ENCODE peak calls at places on chromosomes 6 and 20, in nine cellular contexts. One of them, this sample, is unnamed.

GRCh38 chr20:58754584-58754983 is 62.0 kb downstream of the NPEPL1 start:
- DNase-seq in esophagus muscularis mucosa: peak
- DNase-seq in GM23338: no peak
- DNase-seq in GM12892: no peak
- DNase-seq in spleen: no peak
- DNase-seq in stomach: no peak
- DNase-seq in endothelial cell of umbilical vein: no peak
- DNase-seq in Panc1: no peak
- DNase-seq in breast epithelium: no peak
- DNase-seq in this sample: no peak

GRCh38 chr20:61896058-61896961 is 169.4 kb downstream of the TAF4 start:
- DNase-seq in GM12892: peak
- DNase-seq in spleen: peak
- DNase-seq in breast epithelium: no peak
- DNase-seq in endothelial cell of umbilical vein: peak
- DNase-seq in stomach: peak
- DNase-seq in Panc1: peak
- DNase-seq in GM23338: peak
- DNase-seq in esophagus muscularis mucosa: no peak
- DNase-seq in this sample: peak

GRCh38 chr20:53547664-53548239 is 45.9 kb downstream of the ZNF217 start:
- DNase-seq in endothelial cell of umbilical vein: peak
- DNase-seq in spleen: no peak
- DNase-seq in GM23338: peak
- DNase-seq in Panc1: peak
- DNase-seq in breast epithelium: no peak
- DNase-seq in esophagus muscularis mucosa: no peak
- DNase-seq in stomach: peak
- DNase-seq in GM12892: peak
- DNase-seq in this sample: peak

GRCh38 chr20:59010995-59011873 is 4.2 kb upstream of the CTSZ start:
- DNase-seq in stomach: peak
- DNase-seq in esophagus muscularis mucosa: no peak
- DNase-seq in endothelial cell of umbilical vein: peak
- DNase-seq in Panc1: no peak
- DNase-seq in GM12892: no peak
- DNase-seq in breast epithelium: peak
- DNase-seq in spleen: no peak
- DNase-seq in GM23338: peak
- DNase-seq in this sample: no peak

GRCh38 chr20:16261733-16262277 is 311.4 kb downstream of the KIF16B start:
- DNase-seq in GM23338: no peak
- DNase-seq in spleen: no peak
- DNase-seq in esophagus muscularis mucosa: no peak
- DNase-seq in endothelial cell of umbilical vein: no peak
- DNase-seq in breast epithelium: no peak
- DNase-seq in Panc1: no peak
- DNase-seq in GM12892: no peak
- DNase-seq in stomach: no peak
- DNase-seq in this sample: no peak

GRCh38 chr20:4532772-4533171 is 188.9 kb upstream of the PRND start:
- DNase-seq in stomach: no peak
- DNase-seq in spleen: no peak
- DNase-seq in Panc1: no peak
- DNase-seq in breast epithelium: no peak
- DNase-seq in esophagus muscularis mucosa: no peak
- DNase-seq in GM23338: no peak
- DNase-seq in endothelial cell of umbilical vein: no peak
- DNase-seq in GM12892: no peak
- DNase-seq in this sample: no peak

GRCh38 chr6:105593805-105594231 is 190.9 kb upstream of the PREP start:
- DNase-seq in stomach: no peak
- DNase-seq in breast epithelium: no peak
- DNase-seq in endothelial cell of umbilical vein: no peak
- DNase-seq in Panc1: no peak
- DNase-seq in GM12892: no peak
- DNase-seq in esophagus muscularis mucosa: no peak
- DNase-seq in GM23338: no peak
- DNase-seq in spleen: no peak
- DNase-seq in this sample: no peak

GRCh38 chr6:35259946-35260626 is 551 bp downstream of the ZNF76 start:
- DNase-seq in endothelial cell of umbilical vein: no peak
- DNase-seq in stomach: peak
- DNase-seq in spleen: no peak
- DNase-seq in esophagus muscularis mucosa: peak
- DNase-seq in GM23338: peak
- DNase-seq in GM12892: peak
- DNase-seq in breast epithelium: peak
- DNase-seq in Panc1: no peak
- DNase-seq in this sample: peak

GRCh38 chr20:50146214-50146613 is 7.3 kb downstream of the PEDS1 start:
- DNase-seq in stomach: no peak
- DNase-seq in Panc1: no peak
- DNase-seq in breast epithelium: no peak
- DNase-seq in esophagus muscularis mucosa: no peak
- DNase-seq in GM12892: no peak
- DNase-seq in GM23338: no peak
- DNase-seq in spleen: no peak
- DNase-seq in endothelial cell of umbilical vein: no peak
- DNase-seq in this sample: no peak

GRCh38 chr6:125781307-125781868 is 9.4 kb upstream of the NCOA7 start:
- DNase-seq in GM12892: no peak
- DNase-seq in stomach: peak
- DNase-seq in spleen: peak
- DNase-seq in Panc1: no peak
- DNase-seq in GM23338: peak
- DNase-seq in breast epithelium: no peak
- DNase-seq in endothelial cell of umbilical vein: no peak
- DNase-seq in esophagus muscularis mucosa: no peak
- DNase-seq in this sample: no peak

GRCh38 chr6:121510568-121511177 is 75.2 kb downstream of the GJA1 start:
- DNase-seq in GM23338: no peak
- DNase-seq in stomach: no peak
- DNase-seq in spleen: no peak
- DNase-seq in GM12892: no peak
- DNase-seq in endothelial cell of umbilical vein: peak
- DNase-seq in esophagus muscularis mucosa: no peak
- DNase-seq in breast epithelium: no peak
- DNase-seq in Panc1: peak
- DNase-seq in this sample: no peak

GRCh38 chr6:108782231-108783041 is 65.8 kb upstream of the ARMC2 start:
- DNase-seq in GM12892: peak
- DNase-seq in stomach: peak
- DNase-seq in breast epithelium: peak
- DNase-seq in spleen: peak
- DNase-seq in Panc1: peak
- DNase-seq in GM23338: peak
- DNase-seq in esophagus muscularis mucosa: peak
- DNase-seq in endothelial cell of umbilical vein: peak
- DNase-seq in this sample: peak

GRCh38 chr6:44373051-44373450 is 14.5 kb upstream of the CDC5L start:
- DNase-seq in stomach: no peak
- DNase-seq in GM23338: no peak
- DNase-seq in esophagus muscularis mucosa: no peak
- DNase-seq in Panc1: no peak
- DNase-seq in GM12892: no peak
- DNase-seq in breast epithelium: no peak
- DNase-seq in spleen: no peak
- DNase-seq in endothelial cell of umbilical vein: no peak
- DNase-seq in this sample: no peak

GRCh38 chr6:135475292-135475886 is 22.2 kb downstream of the AHI1 start:
- DNase-seq in breast epithelium: no peak
- DNase-seq in endothelial cell of umbilical vein: no peak
- DNase-seq in stomach: no peak
- DNase-seq in esophagus muscularis mucosa: no peak
- DNase-seq in Panc1: no peak
- DNase-seq in GM12892: no peak
- DNase-seq in GM23338: no peak
- DNase-seq in spleen: no peak
- DNase-seq in this sample: no peak

GRCh38 chr6:170039156-170040114 is 251.4 kb downstream of the DLL1 start:
- DNase-seq in endothelial cell of umbilical vein: no peak
- DNase-seq in GM12892: no peak
- DNase-seq in spleen: peak
- DNase-seq in breast epithelium: no peak
- DNase-seq in Panc1: no peak
- DNase-seq in GM23338: no peak
- DNase-seq in esophagus muscularis mucosa: no peak
- DNase-seq in stomach: no peak
- DNase-seq in this sample: no peak

GRCh38 chr6:160192840-160193239 is 65.8 kb downstream of the SLC22A2 start:
- DNase-seq in stomach: no peak
- DNase-seq in GM12892: no peak
- DNase-seq in esophagus muscularis mucosa: no peak
- DNase-seq in GM23338: no peak
- DNase-seq in endothelial cell of umbilical vein: no peak
- DNase-seq in spleen: no peak
- DNase-seq in breast epithelium: no peak
- DNase-seq in Panc1: no peak
- DNase-seq in this sample: no peak
- TF ChIP-seq POLR2AphosphoS5 in stomach: no peak
- TF ChIP-seq POLR2AphosphoS5 in GM12892: no peak
- TF ChIP-seq POLR2AphosphoS5 in esophagus muscularis mucosa: no peak
- TF ChIP-seq POLR2AphosphoS5 in GM23338: no peak
- TF ChIP-seq POLR2AphosphoS5 in endothelial cell of umbilical vein: no peak
- TF ChIP-seq POLR2AphosphoS5 in spleen: no peak
- TF ChIP-seq POLR2AphosphoS5 in breast epithelium: no peak
- TF ChIP-seq POLR2AphosphoS5 in Panc1: no peak
- TF ChIP-seq POLR2AphosphoS5 in this sample: no peak

DNA sequence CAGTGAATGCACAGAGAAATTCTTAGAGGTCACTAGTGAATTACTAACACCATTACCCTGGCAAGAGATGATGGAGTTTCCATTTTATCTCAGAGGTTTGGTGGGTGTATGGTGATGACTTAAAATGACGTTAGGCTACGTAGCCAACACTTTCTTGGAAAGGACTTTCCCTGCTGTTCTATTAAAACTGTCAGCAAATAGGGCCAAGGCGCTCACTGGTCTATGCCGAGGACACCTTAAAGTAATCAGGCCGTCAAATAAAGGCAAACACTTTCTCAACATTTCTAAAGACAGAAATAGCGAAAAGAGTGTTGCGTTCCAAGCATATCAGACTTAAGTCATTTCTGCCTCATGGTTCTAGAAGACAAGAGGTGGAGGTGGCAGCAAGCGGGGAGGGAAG is 160.8 kb downstream of the GMPR start:
- DNase-seq in breast epithelium: no peak
- DNase-seq in spleen: no peak
- DNase-seq in endothelial cell of umbilical vein: no peak
- DNase-seq in Panc1: no peak
- DNase-seq in esophagus muscularis mucosa: no peak
- DNase-seq in GM23338: no peak
- DNase-seq in GM12892: no peak
- DNase-seq in stomach: no peak
- DNase-seq in this sample: no peak
- TF ChIP-seq POLR2AphosphoS5 in breast epithelium: no peak
- TF ChIP-seq POLR2AphosphoS5 in spleen: no peak
- TF ChIP-seq POLR2AphosphoS5 in endothelial cell of umbilical vein: no peak
- TF ChIP-seq POLR2AphosphoS5 in Panc1: no peak
- TF ChIP-seq POLR2AphosphoS5 in esophagus muscularis mucosa: peak
- TF ChIP-seq POLR2AphosphoS5 in GM23338: no peak
- TF ChIP-seq POLR2AphosphoS5 in GM12892: no peak
- TF ChIP-seq POLR2AphosphoS5 in stomach: no peak
- TF ChIP-seq POLR2AphosphoS5 in this sample: no peak

DNA sequence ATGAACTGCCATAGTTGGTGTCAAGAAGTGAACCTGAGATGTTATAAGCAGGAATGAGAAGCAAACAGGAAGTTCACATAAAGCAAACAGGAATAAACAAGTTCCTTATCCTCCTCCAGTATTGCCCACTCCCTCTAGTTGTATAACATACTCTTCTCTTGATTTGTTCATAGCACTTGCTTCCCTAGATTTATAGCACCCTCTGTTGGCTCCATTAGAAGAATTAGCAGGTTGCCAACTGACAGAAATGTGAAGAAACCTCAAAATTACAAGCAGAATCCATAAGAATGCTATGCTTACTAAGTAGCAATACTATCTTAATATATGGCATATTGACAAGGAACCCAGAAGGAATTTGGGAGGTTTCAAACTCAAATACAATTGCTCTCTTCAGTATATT is 195.4 kb downstream of the TBX18 start:
- DNase-seq in breast epithelium: no peak
- DNase-seq in endothelial cell of umbilical vein: peak
- DNase-seq in GM23338: peak
- DNase-seq in stomach: no peak
- DNase-seq in spleen: no peak
- DNase-seq in GM12892: no peak
- DNase-seq in esophagus muscularis mucosa: no peak
- DNase-seq in Panc1: no peak
- DNase-seq in this sample: no peak
- TF ChIP-seq POLR2AphosphoS5 in breast epithelium: no peak
- TF ChIP-seq POLR2AphosphoS5 in endothelial cell of umbilical vein: no peak
- TF ChIP-seq POLR2AphosphoS5 in GM23338: no peak
- TF ChIP-seq POLR2AphosphoS5 in stomach: no peak
- TF ChIP-seq POLR2AphosphoS5 in spleen: no peak
- TF ChIP-seq POLR2AphosphoS5 in GM12892: no peak
- TF ChIP-seq POLR2AphosphoS5 in esophagus muscularis mucosa: no peak
- TF ChIP-seq POLR2AphosphoS5 in Panc1: no peak
- TF ChIP-seq POLR2AphosphoS5 in this sample: no peak

GRCh38 chr6:45483501-45483900 is 105.8 kb upstream of the SUPT3H start:
- DNase-seq in GM23338: no peak
- DNase-seq in spleen: no peak
- DNase-seq in GM12892: no peak
- DNase-seq in esophagus muscularis mucosa: no peak
- DNase-seq in breast epithelium: no peak
- DNase-seq in Panc1: no peak
- DNase-seq in stomach: no peak
- DNase-seq in endothelial cell of umbilical vein: no peak
- DNase-seq in this sample: no peak

GRCh38 chr6:45479834-45480696 is 102.3 kb upstream of the SUPT3H start:
- DNase-seq in spleen: no peak
- DNase-seq in Panc1: no peak
- DNase-seq in GM12892: no peak
- DNase-seq in breast epithelium: no peak
- DNase-seq in GM23338: no peak
- DNase-seq in stomach: no peak
- DNase-seq in esophagus muscularis mucosa: no peak
- DNase-seq in endothelial cell of umbilical vein: peak
- DNase-seq in this sample: no peak

GRCh38 chr6:45486739-45487138 is 109.0 kb upstream of the SUPT3H start:
- DNase-seq in breast epithelium: no peak
- DNase-seq in Panc1: no peak
- DNase-seq in endothelial cell of umbilical vein: no peak
- DNase-seq in GM12892: no peak
- DNase-seq in spleen: no peak
- DNase-seq in GM23338: no peak
- DNase-seq in esophagus muscularis mucosa: no peak
- DNase-seq in stomach: no peak
- DNase-seq in this sample: no peak

GRCh38 chr6:45480697-45481415 is 103.1 kb upstream of the SUPT3H start:
- DNase-seq in stomach: no peak
- DNase-seq in esophagus muscularis mucosa: no peak
- DNase-seq in spleen: no peak
- DNase-seq in endothelial cell of umbilical vein: no peak
- DNase-seq in GM23338: no peak
- DNase-seq in GM12892: no peak
- DNase-seq in Panc1: no peak
- DNase-seq in breast epithelium: no peak
- DNase-seq in this sample: no peak

DNA sequence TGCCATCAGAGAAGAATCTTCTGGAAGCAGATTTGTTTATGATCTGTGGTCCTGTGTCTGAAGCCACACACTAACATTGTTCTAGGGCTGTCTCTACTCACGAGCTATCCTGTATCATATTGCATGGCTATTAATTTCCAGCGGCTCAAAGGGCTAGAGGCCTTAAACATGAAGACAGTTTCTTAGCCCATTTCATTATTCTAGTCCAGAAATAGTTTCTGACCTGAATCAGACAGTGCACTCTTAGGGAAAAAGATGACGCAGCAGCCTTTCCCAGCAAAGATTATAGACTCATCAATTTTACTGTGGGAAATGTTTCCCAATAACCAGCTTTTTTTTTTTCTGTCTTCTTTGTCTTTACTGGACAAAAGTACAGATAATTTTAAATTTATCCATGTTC is 105.3 kb upstream of the SUPT3H start:
- DNase-seq in endothelial cell of umbilical vein: no peak
- DNase-seq in spleen: no peak
- DNase-seq in GM23338: no peak
- DNase-seq in breast epithelium: no peak
- DNase-seq in GM12892: no peak
- DNase-seq in stomach: no peak
- DNase-seq in Panc1: no peak
- DNase-seq in esophagus muscularis mucosa: no peak
- DNase-seq in this sample: no peak
- TF ChIP-seq POLR2AphosphoS5 in endothelial cell of umbilical vein: no peak
- TF ChIP-seq POLR2AphosphoS5 in spleen: no peak
- TF ChIP-seq POLR2AphosphoS5 in GM23338: no peak
- TF ChIP-seq POLR2AphosphoS5 in breast epithelium: no peak
- TF ChIP-seq POLR2AphosphoS5 in GM12892: no peak
- TF ChIP-seq POLR2AphosphoS5 in stomach: no peak
- TF ChIP-seq POLR2AphosphoS5 in Panc1: no peak
- TF ChIP-seq POLR2AphosphoS5 in esophagus muscularis mucosa: no peak
- TF ChIP-seq POLR2AphosphoS5 in this sample: no peak

This sample was measured in GM12891.